ENCODE peak calls at places on chromosomes 12 and 14, in nine cellular contexts. M is K562, Z is stomach, H is esophagus squamous epithelium, Y is upper lobe of left lung, P is lower leg skin, K is endothelial cell of umbilical vein, E is transverse colon, A is tibial nerve. B is an unnamed sample.

GRCh38 chr12:119710374-119710773 is 42.4 kb downstream of the PRKAB1 start:
- DNase-seq in M (no peak), Z (peak; percentile 82), H (no peak), Y (peak; percentile 91), P (no peak), K (no peak), E (no peak), A (no peak), B (no peak)

GRCh38 chr14:50544911-50545310 is 12.5 kb upstream of the MAP4K5 start:
- DNase-seq in M (no peak), Z (peak; percentile 82), H (no peak), Y (peak; percentile 66), P (no peak), K (no peak), E (no peak), A (peak; percentile 22), B (no peak)

GRCh38 chr14:50116221-50116956 is at the start of gene VCPKMT:
- DNase-seq in M (peak; percentile 94), Z (peak; percentile 97), H (peak; percentile 62), Y (peak; percentile 95), P (peak; percentile 99), K (peak; percentile 95), E (peak; percentile 96), A (peak; percentile 89), B (peak; percentile 57)

GRCh38 chr12:103373088-103373523 is 122.7 kb downstream of the C12orf42 start:
- DNase-seq in M (no peak), Z (peak; percentile 70), H (no peak), Y (peak; percentile 28), P (no peak), K (no peak), E (no peak), A (no peak), B (no peak)

GRCh38 chr12:113317122-113317521 is 17.8 kb downstream of the SLC8B1 start:
- DNase-seq in M (no peak), Z (no peak), H (no peak), Y (no peak), P (no peak), K (no peak), E (no peak), A (no peak), B (no peak)

GRCh38 chr14:102544034-102544744 is 34.6 kb upstream of the ANKRD9 start:
- DNase-seq in M (no peak), Z (no peak), H (no peak), Y (no peak), P (no peak), K (no peak), E (no peak), A (no peak), B (no peak)

GRCh38 chr12:92369643-92370042 is 224.0 kb upstream of the BTG1 start:
- DNase-seq in M (no peak), Z (no peak), H (no peak), Y (no peak), P (no peak), K (no peak), E (no peak), A (no peak), B (peak; percentile 59)

GRCh38 chr12:29198901-29199300 is 49.8 kb downstream of the FAR2 start:
- DNase-seq in M (no peak), Z (no peak), H (no peak), Y (no peak), P (no peak), K (no peak), E (no peak), A (no peak), B (no peak)

GRCh38 chr12:55831407-55831880 is 2.1 kb upstream of the DNAJC14 start:
- DNase-seq in M (no peak), Z (no peak), H (no peak), Y (no peak), P (no peak), K (no peak), E (no peak), A (no peak), B (no peak)

GRCh38 chr14:70011098-70011497 is 131.9 kb downstream of the SMOC1 start:
- DNase-seq in M (no peak), Z (no peak), H (no peak), Y (no peak), P (no peak), K (no peak), E (no peak), A (no peak), B (no peak)

GRCh38 chr12:43841253-43841652 is 5.4 kb downstream of the TMEM117 start:
- DNase-seq in M (no peak), Z (no peak), H (no peak), Y (no peak), P (no peak), K (no peak), E (no peak), A (no peak), B (no peak)

GRCh38 chr14:51094901-51095853 is at the start of gene TRIM9:
- DNase-seq in M (no peak), Z (peak; percentile 89), H (peak; percentile 61), Y (peak; percentile 92), P (peak; percentile 98), K (peak; percentile 89), E (peak; percentile 96), A (peak; percentile 71), B (peak; percentile 90)

GRCh38 chr14:101761881-101762529 is 496 bp downstream of the PPP2R5C start:
- DNase-seq in M (no peak), Z (peak; percentile 54), H (peak; percentile 20), Y (peak; percentile 62), P (peak; percentile 89), K (peak; percentile 24), E (peak; percentile 59), A (no peak), B (peak; percentile 42)

GRCh38 chr14:51398898-51399297 is 158.9 kb downstream of the TMX1 start:
- DNase-seq in M (no peak), Z (no peak), H (no peak), Y (no peak), P (no peak), K (peak; percentile 72), E (no peak), A (no peak), B (peak; percentile 12)

GRCh38 chr14:98840511-98840910 is 431.5 kb downstream of the BCL11B start:
- DNase-seq in M (no peak), Z (no peak), H (no peak), Y (no peak), P (no peak), K (no peak), E (no peak), A (no peak), B (no peak)

GRCh38 chr12:53379389-53380103 is 430 bp upstream of the SP1 start:
- DNase-seq in M (peak; percentile 100), Z (peak; percentile 100), H (peak; percentile 100), Y (peak; percentile 100), P (peak; percentile 99), K (peak; percentile 100), E (peak; percentile 99), A (peak; percentile 99), B (peak; percentile 83)

GRCh38 chr14:96103560-96104460 is 64.6 kb downstream of the C14orf132 start:
- DNase-seq in M (no peak), Z (no peak), H (no peak), Y (no peak), P (peak; percentile 77), K (no peak), E (no peak), A (no peak), B (no peak)

GRCh38 chr14:25009891-25010290 is 40.1 kb downstream of the STXBP6 start:
- DNase-seq in M (no peak), Z (no peak), H (no peak), Y (no peak), P (no peak), K (no peak), E (no peak), A (no peak), B (no peak)

GRCh38 chr14:35083530-35084150 is 37.6 kb downstream of the FAM177A1 start:
- DNase-seq in M (no peak), Z (no peak), H (no peak), Y (no peak), P (no peak), K (no peak), E (peak; percentile 36), A (no peak), B (no peak)
- TF ChIP-seq POLR2A in M (no peak), Z (no peak), H (no peak), Y (no peak), P (no peak), K (no peak), E (no peak), A (no peak), B (no peak)

DNA sequence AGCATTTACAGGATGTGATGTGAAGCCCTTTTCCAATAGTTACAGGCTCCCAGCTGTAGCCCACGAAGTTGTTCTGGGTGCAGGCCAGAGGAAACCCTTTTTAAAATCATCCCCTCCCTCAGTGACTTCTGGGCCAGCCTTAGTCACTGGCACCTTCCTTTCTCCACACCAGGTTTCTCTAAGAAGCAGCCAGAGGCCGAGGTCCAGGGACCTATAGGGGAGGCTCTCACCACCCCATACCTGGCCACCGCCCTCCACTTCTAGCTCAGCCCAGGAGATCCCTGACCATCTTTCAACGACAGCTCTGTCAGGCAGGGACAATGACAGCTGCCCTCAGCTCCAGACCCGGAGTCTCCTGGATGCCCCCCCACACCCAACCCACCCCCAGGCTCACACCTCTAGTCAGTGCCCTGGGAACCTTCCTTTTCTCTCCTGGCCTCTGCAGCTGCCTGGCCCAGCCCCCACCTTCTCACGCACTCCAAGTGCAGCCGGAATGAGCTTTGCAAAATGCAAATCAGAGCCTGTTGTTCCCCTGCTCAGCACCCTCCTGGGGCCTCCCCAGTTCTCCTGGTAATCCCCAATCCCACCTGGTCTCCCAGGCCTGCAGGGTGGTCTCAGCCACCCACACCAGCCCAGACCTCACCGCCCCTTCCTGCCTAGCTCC is 46.7 kb downstream of the TESC start:
- DNase-seq in M (no peak), Z (no peak), H (no peak), Y (no peak), P (no peak), K (no peak), E (no peak), A (no peak), B (no peak)
- TF ChIP-seq POLR2A in M (no peak), Z (no peak), H (no peak), Y (no peak), P (no peak), K (no peak), E (no peak), A (no peak), B (no peak)

GRCh38 chr14:103707329-103708263 is 7.7 kb downstream of the XRCC3 start:
- DNase-seq in M (no peak), Z (no peak), H (no peak), Y (no peak), P (no peak), K (no peak), E (no peak), A (no peak), B (no peak)
- TF ChIP-seq POLR2A in M (no peak), Z (no peak), H (no peak), Y (no peak), P (no peak), K (no peak), E (no peak), A (no peak), B (no peak)

DNA sequence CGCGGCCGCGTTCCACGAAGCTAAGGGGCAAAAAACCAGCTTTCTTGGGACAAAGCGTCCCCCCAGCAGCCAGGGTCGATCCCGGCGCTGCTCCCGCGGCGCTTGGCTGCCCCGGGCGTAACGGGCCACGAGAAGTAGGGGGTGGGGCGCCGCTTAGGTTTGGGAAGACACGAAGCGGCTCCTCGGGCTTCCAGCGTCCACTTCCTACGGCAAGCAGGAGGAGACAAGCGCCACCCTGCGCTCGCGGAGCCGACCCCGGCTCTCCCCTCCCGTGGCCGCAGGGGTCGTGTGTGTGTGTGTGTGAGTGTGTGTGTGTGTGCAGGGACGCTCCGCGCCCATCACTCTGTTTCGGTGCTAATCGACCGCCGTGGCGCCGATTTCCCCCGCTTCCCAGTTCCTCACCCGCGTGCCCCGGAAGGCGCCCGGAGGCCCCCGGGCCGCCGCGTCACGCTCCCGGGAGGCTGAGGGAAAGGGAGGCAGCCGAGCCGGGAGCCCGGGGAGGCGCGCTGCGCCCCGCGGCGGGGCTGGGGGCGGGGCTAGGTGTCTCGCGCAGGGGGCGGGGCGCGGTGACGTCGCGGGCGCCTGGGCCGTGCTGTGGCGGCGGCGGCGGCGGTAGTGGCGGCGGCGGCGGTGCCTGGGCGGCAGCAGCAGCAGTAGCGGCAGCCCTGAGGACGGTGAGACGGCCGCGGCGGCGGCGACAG is at the start of gene ERC1:
- DNase-seq in M (peak; percentile 82), Z (peak; percentile 91), H (peak; percentile 29), Y (peak; percentile 93), P (peak; percentile 96), K (peak; percentile 82), E (peak; percentile 91), A (peak; percentile 80), B (peak; percentile 80)
- TF ChIP-seq POLR2A in M (peak; percentile 88), Z (no peak), H (peak; percentile 80), Y (peak; percentile 76), P (no peak), K (peak; percentile 60), E (peak; percentile 80), A (peak; percentile 77), B (peak; percentile 49)

B was measured in H54.